ENCODE peak calls at places on chromosomes 5 and 9, in six cellular contexts. K, S, L, V, U and W are unnamed samples. For H3K4me1, the result is how much of the 10 kb centered on the place peaks cover.

GRCh38 chr5:66197764-66198405 is 53.8 kb downstream of the SREK1 start:
- DNase-seq in K (no peak), S (no peak), L (no peak), V (no peak), U (peak), W (no peak)

GRCh38 chr9:114820776-114821501 is 15.1 kb upstream of the TNFSF15 start:
- DNase-seq in K (no peak), S (no peak), L (no peak), V (no peak), U (no peak), W (no peak)

GRCh38 chr5:161314033-161314432 is 232.5 kb downstream of the GABRB2 start:
- DNase-seq in K (no peak), S (no peak), L (no peak), V (no peak), U (no peak), W (no peak)

GRCh38 chr5:91224969-91225368 is 158.1 kb downstream of the ARRDC3 start:
- DNase-seq in K (no peak), S (no peak), L (no peak), V (no peak), U (no peak), W (no peak)

GRCh38 chr9:89698606-89699005 is 93.8 kb downstream of the GADD45G start:
- DNase-seq in K (no peak), S (no peak), L (no peak), V (no peak), U (no peak), W (no peak)

GRCh38 chr5:35598707-35599370 is 18.8 kb upstream of the SPEF2 start:
- DNase-seq in K (no peak), S (no peak), L (no peak), V (no peak), U (peak), W (no peak)

GRCh38 chr5:43396762-43397304 is 15.4 kb downstream of the CCL28 start:
- DNase-seq in K (peak), S (peak), L (peak), V (peak), U (no peak), W (peak)

GRCh38 chr9:137138701-137139467 is at the start of gene GRIN1:
- DNase-seq in K (peak), S (no peak), L (no peak), V (peak), U (peak), W (no peak)

GRCh38 chr5:60903356-60903755 is 41.5 kb downstream of the ERCC8 start:
- DNase-seq in K (no peak), S (no peak), L (no peak), V (no peak), U (no peak), W (no peak)

GRCh38 chr5:136159457-136159856 is 26.8 kb downstream of the SMAD5 start:
- DNase-seq in K (no peak), S (no peak), L (no peak), V (no peak), U (peak), W (no peak)

GRCh38 chr5:72226950-72227349 is 93.1 kb downstream of the MRPS27 start:
- DNase-seq in K (no peak), S (no peak), L (no peak), V (no peak), U (no peak), W (no peak)

GRCh38 chr9:134307674-134308638 is 18.3 kb upstream of the RXRA start:
- DNase-seq in K (no peak), S (peak), L (no peak), V (no peak), U (no peak), W (peak)

GRCh38 chr9:95516736-95517558 is at the start of gene PTCH1:
- DNase-seq in K (peak), S (peak), L (peak), V (peak), U (peak), W (no peak)

GRCh38 chr9:7336356-7337075 is 463.1 kb downstream of the DMAC1 start:
- DNase-seq in K (no peak), S (no peak), L (no peak), V (no peak), U (peak), W (no peak)

GRCh38 chr5:40734986-40735385 is 20.8 kb downstream of the TTC33 start:
- DNase-seq in K (no peak), S (no peak), L (no peak), V (no peak), U (no peak), W (no peak)

GRCh38 chr9:11676821-11677220 is 1016.4 kb upstream of the TYRP1 start:
- DNase-seq in K (no peak), S (no peak), L (no peak), V (no peak), U (no peak), W (no peak)

GRCh38 chr5:124746252-124746915 is at the start of gene ZNF608:
- DNase-seq in K (no peak), S (no peak), L (peak), V (peak), U (peak), W (peak)

GRCh38 chr9:128094166-128094949 is 26.3 kb downstream of the SLC25A25 start:
- DNase-seq in K (no peak), S (peak), L (peak), V (peak), U (peak), W (peak)

GRCh38 chr9:89564257-89564878 is 40.4 kb upstream of the GADD45G start:
- DNase-seq in K (no peak), S (no peak), L (no peak), V (no peak), U (peak), W (no peak)

GRCh38 chr9:26579047-26579446 is 313.6 kb downstream of the CAAP1 start:
- DNase-seq in K (no peak), S (no peak), L (no peak), V (no peak), U (no peak), W (no peak)

GRCh38 chr5:83401122-83401620 is 70.4 kb upstream of the VCAN start:
- DNase-seq in K (no peak), S (no peak), L (no peak), V (no peak), U (no peak), W (no peak)

GRCh38 chr5:147887925-147888324 is 9.4 kb downstream of the SCGB3A2 start:
- DNase-seq in K (no peak), S (no peak), L (no peak), V (no peak), U (no peak), W (no peak)

GRCh38 chr9:136354592-136355085 is 8.9 kb downstream of the DNLZ start:
- DNase-seq in K (no peak), S (no peak), L (peak), V (peak), U (no peak), W (no peak)

GRCh38 chr9:124015661-124016131 is 4.1 kb downstream of the LHX2 start:
- DNase-seq in K (no peak), S (no peak), L (no peak), V (no peak), U (no peak), W (peak)
- H3K4me1 ChIP-seq in K (under half), S (half or more), L (under half), V (under half), U (under half), W (under half)

DNA sequence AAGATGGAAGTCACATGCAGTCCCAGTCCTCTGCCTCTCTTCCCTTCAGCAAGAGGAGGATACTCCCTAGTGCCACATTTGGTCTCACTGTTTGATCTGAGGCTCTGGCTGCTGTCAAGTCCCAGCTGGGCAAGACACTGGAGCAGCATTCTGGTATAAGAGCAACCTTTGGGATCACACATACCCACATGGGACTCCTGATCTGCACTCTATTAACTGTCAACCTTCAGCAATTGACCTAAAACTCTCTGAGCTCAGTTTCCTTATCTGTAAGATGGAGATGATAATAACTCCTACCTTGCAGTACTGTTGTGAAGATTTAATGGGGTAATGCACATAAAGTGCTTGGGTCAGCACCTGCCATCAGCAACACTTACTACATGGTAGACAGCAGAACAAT is 437.9 kb downstream of the PIK3R1 start:
- DNase-seq in K (no peak), S (no peak), L (no peak), V (no peak), U (no peak), W (no peak)
- H3K27ac ChIP-seq in K (no peak), S (no peak), L (peak), V (no peak), U (no peak), W (no peak)

DNA sequence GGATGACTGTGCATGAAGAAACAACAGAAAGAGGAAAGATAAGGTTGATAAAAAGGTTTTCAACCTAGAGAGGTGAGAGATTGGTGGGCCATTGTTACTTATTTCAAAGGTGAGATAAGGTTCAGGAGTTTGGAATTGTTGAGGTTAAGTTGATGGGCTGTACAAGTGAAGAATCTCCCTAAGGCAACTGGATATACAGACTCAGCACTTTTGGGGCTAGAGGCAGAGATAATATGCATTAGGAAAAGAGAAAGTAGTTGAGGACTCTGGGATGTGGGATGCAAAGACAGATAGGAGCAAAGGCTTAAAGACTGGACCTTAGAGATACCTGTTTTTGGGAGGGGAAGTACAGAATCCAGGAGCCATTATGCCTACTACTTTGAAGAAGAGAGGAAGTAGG is 2.5 kb downstream of the CHMP5 start:
- DNase-seq in K (no peak), S (no peak), L (no peak), V (no peak), U (peak), W (no peak)
- H3K4me1 ChIP-seq in K (under half), S (under half), L (under half), V (under half), U (under half), W (under half)

GRCh38 chr5:73374520-73375235 is 73.9 kb downstream of the FOXD1 start:
- DNase-seq in K (no peak), S (no peak), L (no peak), V (no peak), U (no peak), W (no peak)

GRCh38 chr5:73370620-73371583 is 77.7 kb downstream of the FOXD1 start:
- DNase-seq in K (no peak), S (no peak), L (no peak), V (no peak), U (peak), W (no peak)

GRCh38 chr5:73375949-73376348 is 72.6 kb downstream of the FOXD1 start:
- DNase-seq in K (no peak), S (no peak), L (no peak), V (no peak), U (no peak), W (no peak)

GRCh38 chr5:73376618-73377170 is 71.9 kb downstream of the FOXD1 start:
- DNase-seq in K (no peak), S (no peak), L (no peak), V (no peak), U (no peak), W (no peak)

GRCh38 chr5:73373814-73374510 is 74.6 kb downstream of the FOXD1 start:
- DNase-seq in K (no peak), S (no peak), L (no peak), V (no peak), U (no peak), W (no peak)
- H3K27ac ChIP-seq in K (no peak), S (no peak), L (no peak), V (no peak), U (no peak), W (no peak)